ENCODE peak calls at places on chromosomes 1 and 21, in eight cellular contexts. C, T, Q, W, S, N, M and J are unnamed samples.

GRCh38 chr1:231625975-231626534 is 535 bp upstream of the DISC1 start:
- DNase-seq in M (no peak), Q (no peak), N (no peak), T (no peak), S (no peak), C (no peak), W (no peak), J (no peak)

GRCh38 chr1:177945943-177946650 is 23.8 kb downstream of the SEC16B start:
- DNase-seq in Q (no peak), W (no peak), N (no peak), M (peak; percentile 58), S (peak; percentile 65), C (peak; percentile 67), T (peak; percentile 75), J (no peak)

GRCh38 chr1:15313012-15313411 is 66.0 kb downstream of the FHAD1 start:
- DNase-seq in M (no peak), T (no peak), Q (no peak), W (no peak), C (no peak), S (peak; percentile 37), N (no peak), J (no peak)

GRCh38 chr21:28642891-28643290 is 349.8 kb downstream of the LTN1 start:
- DNase-seq in S (no peak), Q (no peak), T (no peak), M (no peak), N (no peak), W (no peak), C (no peak), J (no peak)

GRCh38 chr1:41003640-41004220 is 17.8 kb downstream of the SLFNL1 start:
- DNase-seq in S (peak; percentile 100), M (peak; percentile 48), C (peak; percentile 79), T (peak; percentile 90), N (peak; percentile 92), Q (peak; percentile 84), W (peak; percentile 96), J (peak; percentile 97)

GRCh38 chr1:56576880-56577858 is 2.2 kb downstream of the PLPP3 start:
- DNase-seq in T (no peak), N (no peak), Q (no peak), M (peak; percentile 57), S (peak; percentile 40), C (peak; percentile 39), W (no peak), J (no peak)

GRCh38 chr1:174448964-174449363 is 1.2 kb downstream of the GPR52 start:
- DNase-seq in N (no peak), C (no peak), S (peak; percentile 40), W (no peak), M (no peak), T (no peak), Q (no peak), J (no peak)

GRCh38 chr1:172273668-172274396 is 146.7 kb upstream of the C1orf105 start:
- DNase-seq in T (no peak), W (no peak), S (no peak), Q (no peak), N (no peak), C (no peak), M (no peak), J (no peak)

GRCh38 chr1:60978421-60979357 is 103.7 kb upstream of the NFIA start:
- DNase-seq in Q (no peak), C (peak; percentile 21), M (peak; percentile 49), W (no peak), S (peak; percentile 50), T (peak; percentile 32), N (no peak), J (no peak)

GRCh38 chr21:40615503-40616376 is 231.2 kb downstream of the DSCAM start:
- DNase-seq in Q (no peak), C (no peak), W (no peak), M (no peak), S (no peak), T (no peak), N (no peak), J (no peak)

GRCh38 chr1:114310771-114311251 is 157.1 kb upstream of the SYT6 start:
- DNase-seq in W (no peak), Q (no peak), S (peak; percentile 75), M (no peak), T (peak; percentile 34), C (no peak), N (no peak), J (peak; percentile 90)

GRCh38 chr1:245650441-245650840 is 495.7 kb downstream of the KIF26B start:
- DNase-seq in W (no peak), C (no peak), N (no peak), Q (no peak), S (no peak), M (no peak), T (no peak), J (no peak)

GRCh38 chr1:34926894-34927293 is 2.6 kb downstream of the DLGAP3 start:
- DNase-seq in S (no peak), W (no peak), N (no peak), Q (no peak), C (no peak), M (no peak), T (no peak), J (no peak)

GRCh38 chr1:32741067-32741416 is 38.5 kb upstream of the SYNC start:
- DNase-seq in C (no peak), T (no peak), N (no peak), W (no peak), S (no peak), M (no peak), Q (no peak), J (no peak)
- H3K4me3 ChIP-seq in C (peak overlapping the region; percentile 82), T (peak overlapping the region; percentile 54), N (peak overlapping the region; percentile 78), W (peak overlapping the region; percentile 70), S (peak overlapping the region; percentile 61), M (no peak overlapping the region), Q (no peak overlapping the region), J (peak overlapping the region; percentile 74)

GRCh38 chr21:31530918-31531705 is 128.4 kb upstream of the SOD1 start:
- DNase-seq in W (no peak), S (no peak), N (no peak), C (no peak), Q (no peak), T (no peak), M (no peak), J (no peak)

GRCh38 chr21:31538821-31539220 is 120.7 kb upstream of the SOD1 start:
- DNase-seq in C (no peak), T (no peak), M (no peak), N (no peak), Q (no peak), W (no peak), S (no peak), J (no peak)

GRCh38 chr21:31531967-31532366 is 127.5 kb upstream of the SOD1 start:
- DNase-seq in Q (no peak), M (no peak), C (no peak), N (no peak), S (no peak), T (no peak), W (no peak), J (no peak)

GRCh38 chr21:31537872-31538576 is 121.5 kb upstream of the SOD1 start:
- DNase-seq in S (no peak), W (no peak), N (no peak), C (no peak), Q (no peak), T (no peak), M (no peak), J (no peak)

GRCh38 chr21:31536138-31536537 is 123.4 kb upstream of the SOD1 start:
- DNase-seq in W (no peak), C (no peak), N (no peak), Q (no peak), T (no peak), M (no peak), S (no peak), J (no peak)
- TF ChIP-seq CTCF in W (no peak), C (no peak), N (no peak), Q (no peak), T (no peak), M (no peak), S (no peak), J (no peak)

GRCh38 chr21:36005018-36005417 is 55.3 kb downstream of the SETD4 start:
- DNase-seq in T (peak; percentile 28), Q (no peak), S (peak; percentile 42), M (no peak), C (no peak), N (no peak), W (no peak), J (no peak)
- H3K4me3 ChIP-seq in T (peak overlapping the region; percentile 23), Q (no peak overlapping the region), S (no peak overlapping the region), M (no peak overlapping the region), C (no peak overlapping the region), N (peak overlapping the region; percentile 19), W (no peak overlapping the region), J (no peak overlapping the region)

DNA sequence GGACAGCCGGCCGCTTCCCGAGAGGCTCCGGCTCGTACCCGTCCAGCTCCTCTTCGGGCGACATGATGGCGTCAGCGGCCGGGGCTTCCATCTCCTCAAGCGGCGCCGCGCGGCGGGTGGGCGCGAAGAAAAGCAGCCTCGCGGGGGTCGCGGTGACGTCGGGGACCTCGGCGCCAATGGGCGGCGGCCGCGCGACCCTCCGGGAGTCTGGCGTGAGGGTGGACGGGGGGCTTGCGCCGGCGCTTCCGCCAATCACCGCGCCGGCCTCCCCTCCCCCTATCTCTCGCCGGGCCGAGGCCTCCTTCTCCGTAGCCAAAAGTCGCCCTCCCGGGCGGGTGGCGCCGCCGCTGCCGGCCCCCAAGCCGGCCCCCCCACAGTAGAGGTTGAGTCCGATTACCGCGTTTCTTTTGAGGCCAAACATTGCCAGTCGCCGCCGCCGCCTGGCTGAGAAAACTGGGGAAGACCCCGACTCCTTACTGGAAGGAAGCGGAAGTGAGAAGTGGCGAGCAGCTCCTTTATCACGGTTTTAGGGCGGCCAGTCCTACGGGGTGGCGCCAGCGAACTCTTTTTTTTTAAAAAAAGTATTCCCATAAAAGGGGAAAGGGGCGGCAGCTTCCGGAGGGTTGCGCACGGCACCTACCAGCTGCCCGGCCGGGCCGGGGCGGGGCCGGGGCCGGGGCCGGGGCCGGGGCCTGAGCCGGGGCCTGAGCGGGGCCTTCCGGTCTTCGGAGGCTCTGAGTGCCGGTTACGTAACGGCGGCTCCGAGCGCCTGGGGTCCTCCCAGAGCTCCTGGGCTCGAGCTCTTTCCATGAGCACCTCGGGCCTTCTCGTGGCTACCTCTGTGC is at the start of gene MCL1:
- DNase-seq in T (peak; percentile 90), Q (peak; percentile 79), N (peak; percentile 98), W (peak; percentile 81), C (peak; percentile 84), S (peak; percentile 96), M (peak; percentile 97), J (peak; percentile 84)
- TF ChIP-seq CTCF in T (peak; percentile 36), Q (no peak), N (peak; percentile 10), W (peak; percentile 63), C (no peak), S (peak; percentile 16), M (peak; percentile 30), J (no peak)

GRCh38 chr1:240577095-240577494 is 34.9 kb downstream of the GREM2 start:
- DNase-seq in Q (no peak), M (no peak), C (no peak), N (no peak), T (no peak), S (no peak), W (no peak), J (no peak)

GRCh38 chr1:240571782-240572181 is 40.2 kb downstream of the GREM2 start:
- DNase-seq in Q (no peak), T (no peak), M (no peak), W (no peak), S (no peak), C (no peak), N (no peak), J (no peak)

GRCh38 chr1:240575976-240576666 is 35.8 kb downstream of the GREM2 start:
- DNase-seq in S (peak; percentile 60), W (no peak), M (peak; percentile 37), N (no peak), T (no peak), C (no peak), Q (no peak), J (no peak)

GRCh38 chr1:240567066-240567465 is 44.9 kb downstream of the GREM2 start:
- DNase-seq in N (no peak), M (no peak), T (no peak), Q (no peak), W (no peak), S (no peak), C (no peak), J (no peak)

GRCh38 chr1:240572328-240572727 is 39.6 kb downstream of the GREM2 start:
- DNase-seq in M (no peak), C (no peak), N (no peak), T (no peak), Q (no peak), W (no peak), S (no peak), J (no peak)
- H3K4me3 ChIP-seq in M (no peak overlapping the region), C (no peak overlapping the region), N (no peak overlapping the region), T (no peak overlapping the region), Q (no peak overlapping the region), W (no peak overlapping the region), S (no peak overlapping the region), J (no peak overlapping the region)